ENCODE peak calls at places on chromosomes 3 and 15, in six cellular contexts. One of them, this sample, is unnamed.

GRCh38 chr15:66901336-66902100 is 163.9 kb upstream of the SMAD3 start:
- DNase-seq in colonic mucosa: no peak
- DNase-seq in activated B cell treated with CpG ODN at 0.5 μM for 24 hours: no peak
- DNase-seq in nephron progenitor cell: no peak
- DNase-seq in foreskin fibroblast: no peak
- DNase-seq in GM06990: no peak
- DNase-seq in this sample: no peak

GRCh38 chr3:170767576-170767941 is 102.4 kb downstream of the RPL22L1 start:
- DNase-seq in colonic mucosa: no peak
- DNase-seq in activated B cell treated with CpG ODN at 0.5 μM for 24 hours: no peak
- DNase-seq in nephron progenitor cell: no peak
- DNase-seq in foreskin fibroblast: no peak
- DNase-seq in GM06990: no peak
- DNase-seq in this sample: no peak

GRCh38 chr3:129104051-129104450 is 17.6 kb downstream of the RAB43 start:
- DNase-seq in colonic mucosa: no peak
- DNase-seq in activated B cell treated with CpG ODN at 0.5 μM for 24 hours: no peak
- DNase-seq in nephron progenitor cell: no peak
- DNase-seq in foreskin fibroblast: no peak
- DNase-seq in GM06990: no peak
- DNase-seq in this sample: no peak

GRCh38 chr3:67083277-67083676 is 85.2 kb downstream of the KBTBD8 start:
- DNase-seq in colonic mucosa: no peak
- DNase-seq in activated B cell treated with CpG ODN at 0.5 μM for 24 hours: no peak
- DNase-seq in nephron progenitor cell: no peak
- DNase-seq in foreskin fibroblast: peak
- DNase-seq in GM06990: no peak
- DNase-seq in this sample: no peak

GRCh38 chr3:99895706-99896441 is 78.2 kb downstream of the CMSS1 start:
- DNase-seq in colonic mucosa: no peak
- DNase-seq in activated B cell treated with CpG ODN at 0.5 μM for 24 hours: no peak
- DNase-seq in nephron progenitor cell: no peak
- DNase-seq in foreskin fibroblast: peak
- DNase-seq in GM06990: no peak
- DNase-seq in this sample: peak

GRCh38 chr3:189967254-189967865 is 153.3 kb downstream of the P3H2 start:
- DNase-seq in colonic mucosa: peak
- DNase-seq in activated B cell treated with CpG ODN at 0.5 μM for 24 hours: no peak
- DNase-seq in nephron progenitor cell: peak
- DNase-seq in foreskin fibroblast: peak
- DNase-seq in GM06990: peak
- DNase-seq in this sample: no peak

GRCh38 chr15:22979069-22979698 is 984 bp downstream of the CYFIP1 start:
- DNase-seq in colonic mucosa: peak
- DNase-seq in activated B cell treated with CpG ODN at 0.5 μM for 24 hours: peak
- DNase-seq in nephron progenitor cell: peak
- DNase-seq in foreskin fibroblast: no peak
- DNase-seq in GM06990: peak
- DNase-seq in this sample: no peak

GRCh38 chr15:78682013-78682651 is 41.1 kb upstream of the CHRNB4 start:
- DNase-seq in colonic mucosa: no peak
- DNase-seq in activated B cell treated with CpG ODN at 0.5 μM for 24 hours: no peak
- DNase-seq in nephron progenitor cell: no peak
- DNase-seq in foreskin fibroblast: no peak
- DNase-seq in GM06990: no peak
- DNase-seq in this sample: no peak

GRCh38 chr3:179933079-179933478 is 103.7 kb downstream of the PEX5L start:
- DNase-seq in colonic mucosa: no peak
- DNase-seq in activated B cell treated with CpG ODN at 0.5 μM for 24 hours: no peak
- DNase-seq in nephron progenitor cell: no peak
- DNase-seq in foreskin fibroblast: no peak
- DNase-seq in GM06990: no peak
- DNase-seq in this sample: no peak

GRCh38 chr3:9080165-9080564 is 116.9 kb upstream of the RAD18 start:
- DNase-seq in colonic mucosa: no peak
- DNase-seq in activated B cell treated with CpG ODN at 0.5 μM for 24 hours: no peak
- DNase-seq in nephron progenitor cell: no peak
- DNase-seq in foreskin fibroblast: no peak
- DNase-seq in GM06990: no peak
- DNase-seq in this sample: no peak

GRCh38 chr15:65791335-65792129 is 561 bp downstream of the DENND4A start:
- DNase-seq in colonic mucosa: peak
- DNase-seq in activated B cell treated with CpG ODN at 0.5 μM for 24 hours: no peak
- DNase-seq in nephron progenitor cell: peak
- DNase-seq in foreskin fibroblast: peak
- DNase-seq in GM06990: no peak
- DNase-seq in this sample: no peak

GRCh38 chr3:32630266-32630665 is 54.7 kb upstream of the CNOT10 start:
- DNase-seq in colonic mucosa: no peak
- DNase-seq in activated B cell treated with CpG ODN at 0.5 μM for 24 hours: no peak
- DNase-seq in nephron progenitor cell: no peak
- DNase-seq in foreskin fibroblast: peak
- DNase-seq in GM06990: no peak
- DNase-seq in this sample: no peak

GRCh38 chr3:30170681-30171438 is 435.5 kb upstream of the TGFBR2 start:
- DNase-seq in colonic mucosa: no peak
- DNase-seq in activated B cell treated with CpG ODN at 0.5 μM for 24 hours: no peak
- DNase-seq in nephron progenitor cell: no peak
- DNase-seq in foreskin fibroblast: no peak
- DNase-seq in GM06990: no peak
- DNase-seq in this sample: no peak

GRCh38 chr3:194872669-194872977 is 186.9 kb downstream of the FAM43A start:
- DNase-seq in colonic mucosa: no peak
- DNase-seq in activated B cell treated with CpG ODN at 0.5 μM for 24 hours: no peak
- DNase-seq in nephron progenitor cell: no peak
- DNase-seq in foreskin fibroblast: peak
- DNase-seq in GM06990: no peak
- DNase-seq in this sample: no peak

GRCh38 chr3:69305011-69305410 is 80.9 kb downstream of the FRMD4B start:
- DNase-seq in colonic mucosa: no peak
- DNase-seq in activated B cell treated with CpG ODN at 0.5 μM for 24 hours: no peak
- DNase-seq in nephron progenitor cell: no peak
- DNase-seq in foreskin fibroblast: no peak
- DNase-seq in GM06990: peak
- DNase-seq in this sample: no peak

GRCh38 chr3:69313251-69313650 is 72.6 kb downstream of the FRMD4B start:
- DNase-seq in colonic mucosa: peak
- DNase-seq in activated B cell treated with CpG ODN at 0.5 μM for 24 hours: no peak
- DNase-seq in nephron progenitor cell: no peak
- DNase-seq in foreskin fibroblast: no peak
- DNase-seq in GM06990: no peak
- DNase-seq in this sample: no peak

GRCh38 chr3:69304396-69304795 is 81.5 kb downstream of the FRMD4B start:
- DNase-seq in colonic mucosa: no peak
- DNase-seq in activated B cell treated with CpG ODN at 0.5 μM for 24 hours: no peak
- DNase-seq in nephron progenitor cell: no peak
- DNase-seq in foreskin fibroblast: no peak
- DNase-seq in GM06990: no peak
- DNase-seq in this sample: no peak

GRCh38 chr3:69306239-69307185 is 79.4 kb downstream of the FRMD4B start:
- DNase-seq in colonic mucosa: peak
- DNase-seq in activated B cell treated with CpG ODN at 0.5 μM for 24 hours: peak
- DNase-seq in nephron progenitor cell: peak
- DNase-seq in foreskin fibroblast: peak
- DNase-seq in GM06990: peak
- DNase-seq in this sample: peak

DNA sequence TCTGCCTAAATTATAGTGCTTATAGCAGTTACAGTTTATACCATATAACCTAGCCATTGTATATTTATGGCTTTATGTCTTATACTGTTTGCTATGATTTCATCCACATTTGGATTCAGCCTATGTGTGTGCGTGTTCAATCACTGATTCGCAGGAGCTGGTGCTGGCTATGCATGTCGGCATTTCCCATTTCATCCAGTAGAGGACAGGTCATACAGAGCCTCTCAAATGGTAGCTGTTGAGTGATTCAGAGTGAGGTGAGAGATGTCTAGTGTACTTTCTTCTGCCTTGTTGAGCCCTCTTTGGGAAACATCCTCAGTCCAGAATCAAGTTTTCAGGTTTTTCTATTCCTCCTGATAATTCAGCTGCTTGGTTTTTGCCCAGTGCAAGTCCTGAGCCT is 76.1 kb downstream of the FRMD4B start:
- DNase-seq in colonic mucosa: peak
- DNase-seq in activated B cell treated with CpG ODN at 0.5 μM for 24 hours: no peak
- DNase-seq in nephron progenitor cell: no peak
- DNase-seq in foreskin fibroblast: no peak
- DNase-seq in GM06990: no peak
- DNase-seq in this sample: no peak
- TF ChIP-seq CTCF in colonic mucosa: no peak
- TF ChIP-seq CTCF in activated B cell treated with CpG ODN at 0.5 μM for 24 hours: no peak
- TF ChIP-seq CTCF in nephron progenitor cell: peak
- TF ChIP-seq CTCF in foreskin fibroblast: peak
- TF ChIP-seq CTCF in GM06990: peak
- TF ChIP-seq CTCF in this sample: no peak

DNA sequence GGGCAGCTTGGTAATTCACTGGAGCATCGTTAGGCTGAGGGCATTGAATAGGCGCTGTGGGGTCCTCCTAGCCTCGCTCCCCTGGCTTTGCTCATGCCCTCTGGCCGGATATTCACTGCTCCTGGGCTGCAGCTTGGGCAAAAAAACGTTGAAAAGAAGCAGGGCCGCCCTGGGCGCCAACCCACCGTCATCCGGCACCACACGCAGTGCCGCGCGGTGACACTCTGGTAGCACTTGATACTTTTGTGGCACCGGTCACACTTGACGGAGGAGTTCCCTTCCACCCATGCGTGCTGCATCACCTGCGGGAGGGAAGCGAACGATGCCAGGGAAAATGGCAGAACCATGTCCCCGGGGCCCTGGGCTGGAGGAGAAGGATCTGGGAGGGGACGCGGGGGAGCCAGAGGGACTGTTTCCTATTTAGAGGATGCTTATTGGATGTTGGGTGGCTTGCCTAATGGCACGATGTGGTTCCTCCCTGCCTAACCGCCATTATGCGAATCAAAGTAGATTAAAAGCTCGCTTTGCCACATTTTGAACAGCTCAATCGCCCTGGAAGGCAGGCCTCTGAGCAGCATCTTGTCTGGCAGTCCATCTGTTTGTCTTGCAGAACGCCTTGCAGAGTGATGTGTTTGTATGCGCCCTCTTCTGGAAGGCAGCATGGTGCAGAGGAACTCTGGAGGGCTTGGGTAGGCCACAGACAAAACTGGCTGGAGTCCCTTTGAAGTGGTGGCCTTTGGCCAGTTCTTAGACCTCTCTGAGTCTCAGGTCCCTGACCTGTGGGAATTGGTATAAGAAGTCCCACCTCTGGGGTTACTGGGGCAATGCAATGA is 93.2 kb downstream of the DGKG start:
- DNase-seq in colonic mucosa: no peak
- DNase-seq in activated B cell treated with CpG ODN at 0.5 μM for 24 hours: no peak
- DNase-seq in nephron progenitor cell: no peak
- DNase-seq in foreskin fibroblast: no peak
- DNase-seq in GM06990: no peak
- DNase-seq in this sample: no peak
- TF ChIP-seq CTCF in colonic mucosa: no peak
- TF ChIP-seq CTCF in activated B cell treated with CpG ODN at 0.5 μM for 24 hours: no peak
- TF ChIP-seq CTCF in nephron progenitor cell: no peak
- TF ChIP-seq CTCF in foreskin fibroblast: peak
- TF ChIP-seq CTCF in GM06990: peak
- TF ChIP-seq CTCF in this sample: no peak

GRCh38 chr15:25670025-25670554 is 193.0 kb downstream of the ATP10A start:
- DNase-seq in colonic mucosa: peak
- DNase-seq in activated B cell treated with CpG ODN at 0.5 μM for 24 hours: no peak
- DNase-seq in nephron progenitor cell: peak
- DNase-seq in foreskin fibroblast: peak
- DNase-seq in GM06990: no peak
- DNase-seq in this sample: no peak
- TF ChIP-seq CTCF in colonic mucosa: no peak
- TF ChIP-seq CTCF in activated B cell treated with CpG ODN at 0.5 μM for 24 hours: no peak
- TF ChIP-seq CTCF in nephron progenitor cell: no peak
- TF ChIP-seq CTCF in foreskin fibroblast: no peak
- TF ChIP-seq CTCF in GM06990: no peak
- TF ChIP-seq CTCF in this sample: no peak

GRCh38 chr15:36256258-36256825 is 323.1 kb upstream of the CDIN1 start:
- DNase-seq in colonic mucosa: no peak
- DNase-seq in activated B cell treated with CpG ODN at 0.5 μM for 24 hours: no peak
- DNase-seq in nephron progenitor cell: no peak
- DNase-seq in foreskin fibroblast: no peak
- DNase-seq in GM06990: no peak
- DNase-seq in this sample: no peak

GRCh38 chr15:36254446-36254845 is 325.0 kb upstream of the CDIN1 start:
- DNase-seq in colonic mucosa: no peak
- DNase-seq in activated B cell treated with CpG ODN at 0.5 μM for 24 hours: no peak
- DNase-seq in nephron progenitor cell: no peak
- DNase-seq in foreskin fibroblast: no peak
- DNase-seq in GM06990: no peak
- DNase-seq in this sample: no peak

GRCh38 chr15:36252117-36252711 is 327.2 kb upstream of the CDIN1 start:
- DNase-seq in colonic mucosa: no peak
- DNase-seq in activated B cell treated with CpG ODN at 0.5 μM for 24 hours: no peak
- DNase-seq in nephron progenitor cell: no peak
- DNase-seq in foreskin fibroblast: no peak
- DNase-seq in GM06990: no peak
- DNase-seq in this sample: no peak

GRCh38 chr15:36251450-36251849 is 328.0 kb upstream of the CDIN1 start:
- DNase-seq in colonic mucosa: no peak
- DNase-seq in activated B cell treated with CpG ODN at 0.5 μM for 24 hours: no peak
- DNase-seq in nephron progenitor cell: no peak
- DNase-seq in foreskin fibroblast: no peak
- DNase-seq in GM06990: no peak
- DNase-seq in this sample: no peak
- TF ChIP-seq CTCF in colonic mucosa: no peak
- TF ChIP-seq CTCF in activated B cell treated with CpG ODN at 0.5 μM for 24 hours: no peak
- TF ChIP-seq CTCF in nephron progenitor cell: no peak
- TF ChIP-seq CTCF in foreskin fibroblast: no peak
- TF ChIP-seq CTCF in GM06990: no peak
- TF ChIP-seq CTCF in this sample: no peak

GRCh38 chr3:132180337-132180791 is 136.8 kb upstream of the ACP3 start:
- DNase-seq in colonic mucosa: no peak
- DNase-seq in activated B cell treated with CpG ODN at 0.5 μM for 24 hours: no peak
- DNase-seq in nephron progenitor cell: peak
- DNase-seq in foreskin fibroblast: peak
- DNase-seq in GM06990: no peak
- DNase-seq in this sample: no peak
- TF ChIP-seq CTCF in colonic mucosa: peak
- TF ChIP-seq CTCF in activated B cell treated with CpG ODN at 0.5 μM for 24 hours: no peak
- TF ChIP-seq CTCF in nephron progenitor cell: peak
- TF ChIP-seq CTCF in foreskin fibroblast: peak
- TF ChIP-seq CTCF in GM06990: peak
- TF ChIP-seq CTCF in this sample: peak

GRCh38 chr3:138395865-138396751 is 38.3 kb upstream of the ESYT3 start:
- DNase-seq in colonic mucosa: no peak
- DNase-seq in activated B cell treated with CpG ODN at 0.5 μM for 24 hours: no peak
- DNase-seq in nephron progenitor cell: no peak
- DNase-seq in foreskin fibroblast: no peak
- DNase-seq in GM06990: no peak
- DNase-seq in this sample: no peak

GRCh38 chr3:138398791-138399575 is 35.4 kb upstream of the ESYT3 start:
- DNase-seq in colonic mucosa: no peak
- DNase-seq in activated B cell treated with CpG ODN at 0.5 μM for 24 hours: no peak
- DNase-seq in nephron progenitor cell: no peak
- DNase-seq in foreskin fibroblast: no peak
- DNase-seq in GM06990: no peak
- DNase-seq in this sample: no peak

GRCh38 chr3:138396752-138397410 is 37.5 kb upstream of the ESYT3 start:
- DNase-seq in colonic mucosa: no peak
- DNase-seq in activated B cell treated with CpG ODN at 0.5 μM for 24 hours: no peak
- DNase-seq in nephron progenitor cell: no peak
- DNase-seq in foreskin fibroblast: no peak
- DNase-seq in GM06990: no peak
- DNase-seq in this sample: no peak

GRCh38 chr3:138399766-138400165 is 34.6 kb upstream of the ESYT3 start:
- DNase-seq in colonic mucosa: no peak
- DNase-seq in activated B cell treated with CpG ODN at 0.5 μM for 24 hours: no peak
- DNase-seq in nephron progenitor cell: no peak
- DNase-seq in foreskin fibroblast: no peak
- DNase-seq in GM06990: no peak
- DNase-seq in this sample: no peak

GRCh38 chr3:138397983-138398382 is 36.4 kb upstream of the ESYT3 start:
- DNase-seq in colonic mucosa: no peak
- DNase-seq in activated B cell treated with CpG ODN at 0.5 μM for 24 hours: no peak
- DNase-seq in nephron progenitor cell: no peak
- DNase-seq in foreskin fibroblast: no peak
- DNase-seq in GM06990: no peak
- DNase-seq in this sample: no peak
- TF ChIP-seq CTCF in colonic mucosa: no peak
- TF ChIP-seq CTCF in activated B cell treated with CpG ODN at 0.5 μM for 24 hours: no peak
- TF ChIP-seq CTCF in nephron progenitor cell: no peak
- TF ChIP-seq CTCF in foreskin fibroblast: no peak
- TF ChIP-seq CTCF in GM06990: peak
- TF ChIP-seq CTCF in this sample: no peak

This sample was measured in CD14-positive monocyte.